ENCODE peak calls at places on chromosomes 7 and 10, in four cellular contexts. Z, T, M and S are unnamed samples.

GRCh38 chr7:40015790-40016296 is 65.8 kb downstream of the CDK13 start:
- DNase-seq in Z (peak; percentile 14), T (peak; percentile 62), M (no peak), S (no peak)

GRCh38 chr10:125112697-125113494 is 47.5 kb downstream of the CTBP2 start:
- DNase-seq in Z (no peak), T (no peak), M (no peak), S (no peak)

GRCh38 chr7:50209461-50210161 is 94.9 kb upstream of the IKZF1 start:
- DNase-seq in Z (no peak), T (no peak), M (no peak), S (no peak)

GRCh38 chr10:17453377-17454091 is 861 bp downstream of the ST8SIA6 start:
- DNase-seq in Z (no peak), T (no peak), M (peak; percentile 55), S (peak; percentile 51)

GRCh38 chr10:29635711-29636144 is 957 bp upstream of the SVIL start:
- DNase-seq in Z (peak; percentile 87), T (peak; percentile 27), M (no peak), S (no peak)

GRCh38 chr10:81875680-81876252 is 772 bp downstream of the NRG3 start:
- DNase-seq in Z (no peak), T (no peak), M (no peak), S (no peak)

GRCh38 chr10:109640915-109641314 is 282.4 kb downstream of the XPNPEP1 start:
- DNase-seq in Z (no peak), T (no peak), M (no peak), S (no peak)

GRCh38 chr10:119315128-119316001 is 108.0 kb downstream of the GRK5 start:
- DNase-seq in Z (peak; percentile 83), T (peak; percentile 28), M (peak; percentile 50), S (peak; percentile 69)

GRCh38 chr10:15742831-15743230 is 23.1 kb upstream of the ITGA8 start:
- DNase-seq in Z (no peak), T (no peak), M (no peak), S (no peak)

GRCh38 chr10:17005621-17006566 is 123.7 kb downstream of the CUBN start:
- DNase-seq in Z (no peak), T (no peak), M (no peak), S (no peak)

GRCh38 chr10:103120977-103121735 is 71.9 kb downstream of the NT5C2 start:
- DNase-seq in Z (peak; percentile 92), T (no peak), M (no peak), S (no peak)

GRCh38 chr7:55239406-55239805 is 125.7 kb upstream of the LANCL2 start:
- DNase-seq in Z (no peak), T (no peak), M (no peak), S (no peak)

GRCh38 chr7:118352854-118353453 is 128.4 kb downstream of the ANKRD7 start:
- DNase-seq in Z (peak; percentile 31), T (no peak), M (no peak), S (no peak)

GRCh38 chr7:150325110-150325611 is 1.8 kb upstream of the ACTR3C start:
- DNase-seq in Z (no peak), T (no peak), M (peak; percentile 13), S (no peak)

GRCh38 chr7:87369216-87369615 is 23.8 kb downstream of the CROT start:
- DNase-seq in Z (no peak), T (no peak), M (no peak), S (no peak)

GRCh38 chr10:70647086-70647485 is 25.2 kb upstream of the ADAMTS14 start:
- DNase-seq in Z (no peak), T (no peak), M (no peak), S (no peak)

GRCh38 chr7:125149151-125149550 is 219.5 kb upstream of the POT1 start:
- DNase-seq in Z (no peak), T (no peak), M (no peak), S (no peak)

GRCh38 chr7:50409856-50410468 is 40.2 kb downstream of the FIGNL1 start:
- DNase-seq in Z (no peak), T (peak; percentile 94), M (no peak), S (no peak)

GRCh38 chr7:106216517-106217088 is 68.2 kb downstream of the NAMPT start:
- DNase-seq in Z (no peak), T (no peak), M (peak; percentile 51), S (no peak)

GRCh38 chr7:73718905-73719805 is at the start of gene STX1A:
- DNase-seq in Z (peak; percentile 40), T (no peak), M (peak; percentile 98), S (peak; percentile 94)

GRCh38 chr10:17228081-17229015 is at the start of gene VIM:
- DNase-seq in Z (no peak), T (peak; percentile 69), M (peak; percentile 83), S (peak; percentile 64)

GRCh38 chr10:17872191-17873091 is 63.3 kb downstream of the MRC1 start:
- DNase-seq in Z (peak; percentile 1), T (no peak), M (no peak), S (peak; percentile 12)

GRCh38 chr10:114634607-114634974 is 23.5 kb downstream of the ABLIM1 start:
- DNase-seq in Z (peak; percentile 62), T (no peak), M (peak; percentile 31), S (peak; percentile 62)
- TF ChIP-seq TARDBP in Z (no peak), T (no peak), M (no peak), S (no peak)

DNA sequence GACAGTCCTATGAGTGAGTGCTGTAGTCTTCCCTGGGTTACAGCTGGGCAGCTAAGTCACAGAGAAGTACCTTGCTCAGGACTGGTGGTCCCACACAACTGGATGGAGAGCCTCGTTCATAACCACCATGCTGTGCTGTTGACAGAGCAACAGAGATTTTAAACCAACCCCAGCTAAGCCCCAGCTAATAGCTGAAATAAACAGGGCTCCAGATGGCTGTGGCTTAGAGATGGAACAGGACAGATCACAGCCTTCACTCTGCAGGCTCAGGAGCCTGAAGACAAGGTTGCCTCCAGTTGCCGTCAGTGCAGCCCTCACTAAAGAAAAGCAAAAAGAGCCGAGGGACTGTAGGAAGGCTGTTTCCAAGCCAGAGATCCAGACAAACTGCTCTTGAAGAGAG is 4.0 kb downstream of the HTRA1 start:
- DNase-seq in Z (no peak), T (no peak), M (no peak), S (no peak)
- TF ChIP-seq TARDBP in Z (no peak), T (no peak), M (no peak), S (no peak)

GRCh38 chr10:48632166-48632565 is 27.3 kb upstream of the ARHGAP22 start:
- DNase-seq in Z (no peak), T (no peak), M (no peak), S (no peak)
- TF ChIP-seq TARDBP in Z (no peak), T (no peak), M (no peak), S (no peak)

GRCh38 chr10:84541289-84541637 is 212.9 kb downstream of the CCSER2 start:
- DNase-seq in Z (peak; percentile 67), T (no peak), M (peak; percentile 33), S (peak; percentile 34)

GRCh38 chr10:84540617-84541288 is 212.4 kb downstream of the CCSER2 start:
- DNase-seq in Z (peak; percentile 47), T (no peak), M (peak; percentile 83), S (peak; percentile 78)

GRCh38 chr10:84543948-84544347 is 215.6 kb downstream of the CCSER2 start:
- DNase-seq in Z (peak; percentile 25), T (no peak), M (no peak), S (no peak)

GRCh38 chr10:84542552-84542951 is 214.2 kb downstream of the CCSER2 start:
- DNase-seq in Z (no peak), T (no peak), M (no peak), S (no peak)

DNA sequence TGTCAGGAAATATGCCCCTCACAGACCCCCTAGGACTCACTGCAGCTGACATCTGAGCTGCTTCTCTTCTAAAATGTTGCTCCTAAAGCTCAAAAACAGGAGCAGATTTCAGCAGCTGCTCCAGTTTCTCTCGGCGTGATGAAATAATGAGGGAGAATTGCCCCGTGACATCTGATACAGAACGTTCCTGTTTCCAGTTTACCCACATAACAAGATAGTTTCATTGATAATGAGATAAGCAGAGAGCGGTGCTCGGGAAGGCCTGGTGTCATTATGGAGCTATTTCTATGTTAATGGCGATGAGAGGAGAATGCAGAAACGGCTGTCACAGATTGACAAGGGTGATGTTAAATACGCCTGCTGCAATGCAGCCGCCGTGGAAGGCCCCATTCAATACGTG is 214.7 kb downstream of the CCSER2 start:
- DNase-seq in Z (no peak), T (no peak), M (no peak), S (no peak)
- TF ChIP-seq TARDBP in Z (no peak), T (no peak), M (no peak), S (no peak)

DNA sequence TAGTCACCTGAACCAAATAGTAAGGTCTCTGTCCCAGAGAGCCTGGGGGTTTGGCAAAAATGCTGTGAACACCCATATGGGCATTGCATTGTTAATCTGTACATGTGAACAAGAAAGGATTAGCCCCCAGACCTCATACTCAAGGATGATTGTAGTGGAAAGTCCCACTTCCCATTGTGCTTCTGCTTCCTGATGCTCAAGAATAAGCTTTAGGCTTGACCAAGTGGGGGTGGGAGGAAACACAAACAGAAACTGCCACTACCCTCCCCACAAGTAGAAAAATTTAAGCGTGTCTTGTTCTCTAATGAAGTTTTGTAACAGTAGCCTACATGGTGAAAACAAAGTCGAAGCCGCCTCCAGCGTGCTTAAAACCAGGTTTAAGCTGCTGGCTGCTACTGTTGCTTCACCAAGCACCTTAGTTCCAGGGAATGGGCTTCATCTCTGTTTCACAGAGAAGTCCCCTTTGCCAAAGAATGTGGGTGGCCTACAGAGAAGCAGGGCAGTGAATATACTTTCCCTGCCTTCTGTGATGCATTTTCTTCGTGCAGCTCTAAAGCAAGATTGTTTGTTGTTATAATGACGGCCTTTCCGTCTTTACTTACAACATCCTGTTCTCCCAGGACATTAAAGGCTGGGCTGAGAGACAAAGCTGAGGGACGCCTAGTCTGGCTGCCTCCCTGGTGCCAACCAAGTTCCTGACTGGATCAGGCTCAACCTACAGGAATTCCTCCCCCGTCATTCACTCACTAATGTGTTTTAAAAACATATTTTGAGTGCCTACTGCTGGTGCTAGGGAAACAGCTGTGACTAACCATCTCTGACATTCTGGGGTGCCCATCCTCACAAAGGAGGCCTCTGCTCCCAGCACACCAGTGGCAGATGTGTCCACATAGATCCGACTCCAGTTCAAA is 32.1 kb upstream of the CCSER2 start:
- DNase-seq in Z (no peak), T (no peak), M (no peak), S (no peak)
- TF ChIP-seq TARDBP in Z (no peak), T (no peak), M (no peak), S (no peak)

DNA sequence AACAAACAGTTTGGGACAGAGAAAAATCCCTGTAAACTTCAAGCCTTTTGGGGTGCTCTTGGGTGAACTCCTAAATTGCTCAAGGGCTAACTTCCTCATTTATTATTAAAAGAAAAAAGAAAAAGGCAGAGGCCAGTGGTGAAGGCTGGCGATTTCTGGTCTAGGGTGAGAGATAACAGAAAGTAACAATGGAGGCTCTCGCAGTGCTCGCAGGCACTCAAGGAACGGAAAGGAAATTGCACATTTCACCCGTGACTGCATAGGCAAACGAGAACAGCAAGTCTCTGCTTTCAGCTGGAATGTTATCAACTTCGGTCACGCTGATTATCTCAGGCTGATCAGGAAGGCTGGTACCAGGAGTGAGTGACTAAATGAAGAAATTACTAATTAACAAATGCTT is 70.7 kb downstream of the PRKAG2 start:
- DNase-seq in Z (no peak), T (no peak), M (no peak), S (no peak)
- TF ChIP-seq TARDBP in Z (no peak), T (no peak), M (no peak), S (no peak)